ENCODE peak calls at places on chromosomes 7 and 10, in four cellular contexts. R is PC-3; O is activated CD4-positive, alpha-beta T cell treated with anti-CD3 and anti-CD28 coated beads, Interleukin-2, amount 50 U/mL, for 1 hour; J is amniotic stem cell. L is an unnamed sample.

GRCh38 chr10:86520871-86521619 is 547 bp downstream of the WAPL start:
- DNase-seq in O (peak), R (peak), J (no peak), L (peak)

GRCh38 chr10:17644485-17644964 is 574 bp downstream of the STAM start:
- DNase-seq in R (no peak), O (no peak), J (no peak), L (peak)

GRCh38 chr7:35334511-35334910 is 80.6 kb upstream of the TBX20 start:
- DNase-seq in J (no peak), R (peak), O (no peak), L (peak)

GRCh38 chr7:5827755-5828154 is 46.3 kb upstream of the RNF216 start:
- DNase-seq in J (no peak), O (peak), R (peak), L (peak)

GRCh38 chr7:11779864-11780263 is 52.1 kb downstream of the THSD7A start:
- DNase-seq in J (no peak), O (no peak), R (no peak), L (no peak)

GRCh38 chr10:50447691-50448090 is 176.1 kb downstream of the SGMS1 start:
- DNase-seq in J (no peak), O (no peak), R (peak), L (no peak)

GRCh38 chr10:1373287-1373686 is 317.1 kb downstream of the WDR37 start:
- DNase-seq in J (no peak), O (no peak), R (no peak), L (no peak)

GRCh38 chr10:31694929-31695837 is 233.4 kb downstream of the ARHGAP12 start:
- DNase-seq in J (no peak), R (no peak), O (no peak), L (no peak)

GRCh38 chr10:33337335-33337854 is 2.9 kb upstream of the NRP1 start:
- DNase-seq in O (no peak), J (no peak), R (peak), L (peak)

GRCh38 chr7:45714521-45714820 is 140.3 kb downstream of the ADCY1 start:
- DNase-seq in R (no peak), J (no peak), O (no peak), L (no peak)

GRCh38 chr10:50972591-50972990 is 87.2 kb upstream of the A1CF start:
- DNase-seq in J (no peak), O (no peak), R (no peak), L (no peak)

GRCh38 chr10:60877777-60878120 is 66.2 kb downstream of the RHOBTB1 start:
- DNase-seq in R (peak), O (no peak), J (no peak), L (no peak)

GRCh38 chr7:116911799-116912198 is 41.5 kb upstream of the ST7 start:
- DNase-seq in R (no peak), J (no peak), O (no peak), L (no peak)

GRCh38 chr7:10684606-10685005 is 289.1 kb upstream of the PHF14 start:
- DNase-seq in R (no peak), O (no peak), J (no peak), L (no peak)

GRCh38 chr10:106106114-106106513 is 1058.4 kb downstream of the SORCS1 start:
- DNase-seq in J (no peak), R (peak), O (no peak), L (no peak)

GRCh38 chr10:76732306-76732705 is 905.3 kb downstream of the KCNMA1 start:
- DNase-seq in O (no peak), R (no peak), J (no peak), L (no peak)

GRCh38 chr10:62248465-62248864 is 20.2 kb downstream of the RTKN2 start:
- DNase-seq in J (no peak), R (peak), O (no peak), L (peak)

GRCh38 chr7:133358728-133359127 is 105.8 kb downstream of the EXOC4 start:
- DNase-seq in R (no peak), J (peak), O (no peak), L (peak)

GRCh38 chr7:66921396-66921917 is 432 bp downstream of the TMEM248 start:
- DNase-seq in O (peak), J (peak), R (peak), L (peak)

GRCh38 chr10:3783313-3783689 is 1.7 kb downstream of the KLF6 start:
- DNase-seq in O (peak), J (no peak), R (peak), L (peak)

GRCh38 chr7:14836571-14837189 is 65.9 kb downstream of the DGKB start:
- DNase-seq in O (no peak), R (peak), J (peak), L (peak)